ENCODE peak calls at places on chromosomes 4 and X, in seven cellular contexts. One of them, this sample, is unnamed.

GRCh38 chr4:56575820-56576429 is 70.3 kb downstream of the ARL9 start:
- DNase-seq in ovary: no peak
- DNase-seq in endodermal cell: no peak
- DNase-seq in RPMI8226: no peak
- DNase-seq in WERI-Rb-1: no peak
- DNase-seq in GM23338: peak
- DNase-seq in stomach: no peak
- DNase-seq in this sample: peak

GRCh38 chr4:158715787-158716186 is 7.4 kb downstream of the PPID start:
- DNase-seq in ovary: no peak
- DNase-seq in endodermal cell: no peak
- DNase-seq in RPMI8226: no peak
- DNase-seq in WERI-Rb-1: no peak
- DNase-seq in GM23338: no peak
- DNase-seq in stomach: no peak
- DNase-seq in this sample: no peak

GRCh38 chr4:39559641-39560040 is 32.4 kb upstream of the UGDH start:
- DNase-seq in ovary: no peak
- DNase-seq in endodermal cell: no peak
- DNase-seq in RPMI8226: no peak
- DNase-seq in WERI-Rb-1: no peak
- DNase-seq in GM23338: no peak
- DNase-seq in stomach: peak
- DNase-seq in this sample: no peak

GRCh38 chr4:18366762-18367358 is 345.3 kb upstream of the LCORL start:
- DNase-seq in ovary: no peak
- DNase-seq in endodermal cell: peak
- DNase-seq in RPMI8226: peak
- DNase-seq in WERI-Rb-1: peak
- DNase-seq in GM23338: peak
- DNase-seq in stomach: no peak
- DNase-seq in this sample: peak

GRCh38 chr4:55117511-55117910 is 7.9 kb downstream of the KDR start:
- DNase-seq in ovary: no peak
- DNase-seq in endodermal cell: no peak
- DNase-seq in RPMI8226: no peak
- DNase-seq in WERI-Rb-1: no peak
- DNase-seq in GM23338: no peak
- DNase-seq in stomach: no peak
- DNase-seq in this sample: no peak

GRCh38 chrX:55057691-55058249 is 17.1 kb upstream of the PAGE2B start:
- DNase-seq in ovary: peak
- DNase-seq in endodermal cell: peak
- DNase-seq in RPMI8226: peak
- DNase-seq in WERI-Rb-1: no peak
- DNase-seq in GM23338: peak
- DNase-seq in stomach: no peak
- DNase-seq in this sample: peak

GRCh38 chr4:3523628-3524221 is 8.5 kb downstream of the LRPAP1 start:
- DNase-seq in ovary: peak
- DNase-seq in endodermal cell: peak
- DNase-seq in RPMI8226: no peak
- DNase-seq in WERI-Rb-1: no peak
- DNase-seq in GM23338: no peak
- DNase-seq in stomach: no peak
- DNase-seq in this sample: no peak

GRCh38 chr4:27048350-27049100 is 187.9 kb downstream of the STIM2 start:
- DNase-seq in ovary: no peak
- DNase-seq in endodermal cell: no peak
- DNase-seq in RPMI8226: peak
- DNase-seq in WERI-Rb-1: no peak
- DNase-seq in GM23338: peak
- DNase-seq in stomach: no peak
- DNase-seq in this sample: peak

GRCh38 chr4:14833053-14833452 is 169.2 kb upstream of the CPEB2 start:
- DNase-seq in ovary: no peak
- DNase-seq in endodermal cell: no peak
- DNase-seq in RPMI8226: no peak
- DNase-seq in WERI-Rb-1: no peak
- DNase-seq in GM23338: no peak
- DNase-seq in stomach: no peak
- DNase-seq in this sample: no peak

GRCh38 chrX:1529328-1529727 is 7.7 kb downstream of the P2RY8 start:
- DNase-seq in ovary: no peak
- DNase-seq in endodermal cell: no peak
- DNase-seq in RPMI8226: no peak
- DNase-seq in WERI-Rb-1: no peak
- DNase-seq in GM23338: no peak
- DNase-seq in stomach: no peak
- DNase-seq in this sample: no peak

GRCh38 chr4:61202638-61203495 is 2.7 kb downstream of the ADGRL3 start:
- DNase-seq in ovary: no peak
- DNase-seq in endodermal cell: peak
- DNase-seq in RPMI8226: no peak
- DNase-seq in WERI-Rb-1: peak
- DNase-seq in GM23338: peak
- DNase-seq in stomach: no peak
- DNase-seq in this sample: no peak

GRCh38 chrX:50747471-50747900 is 66.5 kb downstream of the SHROOM4 start:
- DNase-seq in ovary: no peak
- DNase-seq in endodermal cell: peak
- DNase-seq in RPMI8226: peak
- DNase-seq in WERI-Rb-1: peak
- DNase-seq in GM23338: peak
- DNase-seq in stomach: no peak
- DNase-seq in this sample: peak

GRCh38 chrX:145773006-145773405 is 44.6 kb upstream of the SLITRK2 start:
- DNase-seq in ovary: no peak
- DNase-seq in endodermal cell: no peak
- DNase-seq in RPMI8226: no peak
- DNase-seq in WERI-Rb-1: no peak
- DNase-seq in GM23338: no peak
- DNase-seq in stomach: no peak
- DNase-seq in this sample: peak

GRCh38 chr4:38188631-38189101 is 228.5 kb downstream of the PTTG2 start:
- DNase-seq in ovary: no peak
- DNase-seq in endodermal cell: no peak
- DNase-seq in RPMI8226: no peak
- DNase-seq in WERI-Rb-1: no peak
- DNase-seq in GM23338: no peak
- DNase-seq in stomach: peak
- DNase-seq in this sample: no peak

GRCh38 chrX:70421618-70422017 is 1.5 kb upstream of the GDPD2 start:
- DNase-seq in ovary: no peak
- DNase-seq in endodermal cell: peak
- DNase-seq in RPMI8226: no peak
- DNase-seq in WERI-Rb-1: no peak
- DNase-seq in GM23338: peak
- DNase-seq in stomach: no peak
- DNase-seq in this sample: no peak

GRCh38 chr4:129532573-129532972 is 436.6 kb downstream of the C4orf33 start:
- DNase-seq in ovary: no peak
- DNase-seq in endodermal cell: no peak
- DNase-seq in RPMI8226: peak
- DNase-seq in WERI-Rb-1: no peak
- DNase-seq in GM23338: no peak
- DNase-seq in stomach: no peak
- DNase-seq in this sample: no peak

GRCh38 chr4:41060352-41061318 is 153.7 kb downstream of the APBB2 start:
- DNase-seq in ovary: no peak
- DNase-seq in endodermal cell: no peak
- DNase-seq in RPMI8226: no peak
- DNase-seq in WERI-Rb-1: no peak
- DNase-seq in GM23338: no peak
- DNase-seq in stomach: no peak
- DNase-seq in this sample: peak

This sample was measured in SK-MEL-5.